ENCODE peak calls at places on chromosome 21, in six cellular contexts. P, I, A, O, S and C are unnamed samples.

GRCh38 chr21:28334407-28334806 is 658.3 kb downstream of the LTN1 start:
- DNase-seq in P (no peak), I (no peak), A (no peak), O (no peak), S (no peak), C (no peak)

GRCh38 chr21:22374218-22374969 is 1376.2 kb downstream of the NCAM2 start:
- DNase-seq in P (no peak), I (no peak), A (no peak), O (no peak), S (no peak), C (no peak)

GRCh38 chr21:26026113-26026512 is 144.5 kb downstream of the APP start:
- DNase-seq in P (no peak), I (no peak), A (no peak), O (no peak), S (no peak), C (no peak)

GRCh38 chr21:31732891-31733520 is 1.1 kb upstream of the SCAF4 start:
- DNase-seq in P (peak), I (no peak), A (peak), O (no peak), S (no peak), C (no peak)

GRCh38 chr21:36565616-36566015 is 85.7 kb upstream of the CLDN14 start:
- DNase-seq in P (no peak), I (no peak), A (no peak), O (no peak), S (no peak), C (no peak)

GRCh38 chr21:31803039-31804007 is 69.5 kb upstream of the HUNK start:
- DNase-seq in P (no peak), I (no peak), A (no peak), O (no peak), S (no peak), C (no peak)

GRCh38 chr21:45293214-45293725 is 5.6 kb upstream of the POFUT2 start:
- DNase-seq in P (peak), I (no peak), A (no peak), O (no peak), S (no peak), C (no peak)

GRCh38 chr21:35963920-35964451 is 96.3 kb downstream of the SETD4 start:
- DNase-seq in P (no peak), I (no peak), A (no peak), O (no peak), S (no peak), C (no peak)

GRCh38 chr21:36005018-36005417 is 55.3 kb downstream of the SETD4 start:
- DNase-seq in P (no peak), I (no peak), A (no peak), O (no peak), S (no peak), C (no peak)

GRCh38 chr21:46055863-46056281 is 42.0 kb upstream of the COL6A2 start:
- DNase-seq in P (no peak), I (no peak), A (no peak), O (no peak), S (no peak), C (no peak)

GRCh38 chr21:44914176-44914874 is 6.4 kb downstream of the ITGB2 start:
- DNase-seq in P (no peak), I (no peak), A (peak), O (no peak), S (no peak), C (no peak)

GRCh38 chr21:15104470-15104869 is 39.7 kb upstream of the NRIP1 start:
- DNase-seq in P (no peak), I (no peak), A (no peak), O (no peak), S (no peak), C (no peak)

GRCh38 chr21:46435786-46436227 is 22.9 kb upstream of the DIP2A start:
- DNase-seq in P (no peak), I (no peak), A (no peak), O (no peak), S (no peak), C (no peak)

GRCh38 chr21:36487641-36488307 is 7.9 kb upstream of the CLDN14 start:
- DNase-seq in P (no peak), I (no peak), A (no peak), O (no peak), S (no peak), C (peak)

GRCh38 chr21:38355992-38356781 is 99.4 kb downstream of the KCNJ15 start:
- DNase-seq in P (peak), I (peak), A (peak), O (peak), S (peak), C (peak)

GRCh38 chr21:16534408-16535099 is 804.8 kb downstream of the USP25 start:
- DNase-seq in P (peak), I (no peak), A (no peak), O (no peak), S (no peak), C (no peak)
- TF ChIP-seq JUND in P (no peak), I (no peak), A (no peak), O (no peak), S (no peak), C (no peak)

DNA sequence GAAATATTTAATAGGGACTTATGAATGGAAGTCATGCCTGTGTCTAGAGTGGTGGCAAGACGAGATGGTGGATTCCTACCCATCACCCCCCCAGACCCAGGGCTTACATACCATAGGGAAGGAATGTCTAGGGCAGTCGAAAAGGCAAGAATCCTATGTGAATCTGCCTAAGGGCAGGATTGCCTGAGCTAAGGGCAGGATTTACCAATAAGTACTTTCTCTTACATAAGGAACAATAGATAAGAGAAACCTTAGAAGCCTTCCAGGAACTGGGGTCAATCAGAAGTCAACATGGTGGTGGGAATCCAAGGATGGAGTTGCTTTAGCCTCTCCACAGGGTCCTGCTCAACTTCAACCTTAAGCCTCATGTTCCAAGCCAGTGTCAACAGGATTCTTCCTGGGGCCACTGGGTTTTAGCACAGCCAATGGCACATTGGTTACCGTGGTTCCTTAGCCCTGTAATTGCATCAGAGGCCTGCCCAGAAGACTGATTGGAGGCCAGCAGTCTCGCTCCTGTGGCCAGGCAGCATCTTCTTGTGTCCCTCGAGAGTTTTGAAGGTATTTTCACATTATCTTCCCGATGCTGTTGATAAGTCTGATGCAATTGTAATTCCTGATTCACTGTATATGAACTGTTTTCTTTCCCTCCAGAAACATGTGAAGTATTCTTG is 20.7 kb downstream of the BACE2 start:
- DNase-seq in P (no peak), I (no peak), A (no peak), O (no peak), S (no peak), C (peak)
- TF ChIP-seq JUND in P (no peak), I (no peak), A (no peak), O (no peak), S (no peak), C (no peak)

GRCh38 chr21:33427051-33427450 is 23.8 kb downstream of the IFNGR2 start:
- DNase-seq in P (no peak), I (no peak), A (no peak), O (no peak), S (no peak), C (no peak)
- TF ChIP-seq JUND in P (no peak), I (no peak), A (no peak), O (no peak), S (no peak), C (no peak)

GRCh38 chr21:41953831-41954653 is at the start of gene C2CD2:
- DNase-seq in P (peak), I (no peak), A (peak), O (peak), S (no peak), C (peak)
- TF ChIP-seq JUND in P (no peak), I (no peak), A (no peak), O (no peak), S (no peak), C (no peak)

DNA sequence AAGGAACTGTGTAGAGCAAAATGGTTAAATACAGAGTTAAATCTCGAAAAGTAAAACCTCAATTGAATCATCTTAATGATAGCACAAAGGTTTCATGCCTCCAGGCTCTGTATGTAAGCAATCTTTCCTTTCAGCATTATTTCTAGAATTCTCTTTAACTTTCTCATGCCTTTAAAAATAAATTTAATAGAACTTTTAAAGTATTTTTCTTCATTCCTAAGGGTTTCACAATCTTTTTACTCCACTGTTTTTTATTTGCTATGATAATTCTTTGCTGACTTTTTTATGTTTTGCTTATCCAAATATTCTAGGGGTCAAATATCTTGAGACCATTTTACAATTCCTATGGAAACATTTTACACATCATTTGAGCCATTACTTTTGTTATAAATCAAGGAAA is 288.0 kb downstream of the BACH1 start:
- DNase-seq in P (no peak), I (no peak), A (no peak), O (no peak), S (no peak), C (no peak)
- TF ChIP-seq JUND in P (no peak), I (no peak), A (no peak), O (no peak), S (no peak), C (no peak)